ENCODE peak calls at places on chromosomes 1 and 21, in five cellular contexts. K is MM.1S, M is GM06990, S is left lung, R is fibroblast of mammary gland. X is an unnamed sample.

GRCh38 chr1:42784946-42785693 is at the start of gene TMEM269:
- DNase-seq in S (peak), M (no peak), K (no peak), R (no peak), X (no peak)

GRCh38 chr1:12547586-12548225 is 70.3 kb downstream of the DHRS3 start:
- DNase-seq in S (peak), R (no peak), K (no peak), M (no peak), X (no peak)

GRCh38 chr1:151839457-151840409 is at the start of gene C2CD4D:
- DNase-seq in S (peak), M (peak), K (peak), R (no peak), X (no peak)

GRCh38 chr1:212432706-212433576 is at the start of gene NENF:
- DNase-seq in M (peak), R (peak), K (peak), S (peak), X (no peak)

GRCh38 chr1:14113841-14114567 is 414.0 kb downstream of the PRDM2 start:
- DNase-seq in M (no peak), K (peak), S (no peak), R (peak), X (no peak)

GRCh38 chr1:11796036-11796828 is 9.5 kb downstream of the MTHFR start:
- DNase-seq in K (no peak), R (peak), S (no peak), M (no peak), X (no peak)

GRCh38 chr1:178940022-178940765 is 69.3 kb upstream of the ANGPTL1 start:
- DNase-seq in M (no peak), R (peak), S (no peak), K (no peak), X (no peak)

GRCh38 chr1:31835415-31835814 is 19.6 kb upstream of the SPOCD1 start:
- DNase-seq in R (no peak), S (no peak), K (no peak), M (no peak), X (no peak)

DNA sequence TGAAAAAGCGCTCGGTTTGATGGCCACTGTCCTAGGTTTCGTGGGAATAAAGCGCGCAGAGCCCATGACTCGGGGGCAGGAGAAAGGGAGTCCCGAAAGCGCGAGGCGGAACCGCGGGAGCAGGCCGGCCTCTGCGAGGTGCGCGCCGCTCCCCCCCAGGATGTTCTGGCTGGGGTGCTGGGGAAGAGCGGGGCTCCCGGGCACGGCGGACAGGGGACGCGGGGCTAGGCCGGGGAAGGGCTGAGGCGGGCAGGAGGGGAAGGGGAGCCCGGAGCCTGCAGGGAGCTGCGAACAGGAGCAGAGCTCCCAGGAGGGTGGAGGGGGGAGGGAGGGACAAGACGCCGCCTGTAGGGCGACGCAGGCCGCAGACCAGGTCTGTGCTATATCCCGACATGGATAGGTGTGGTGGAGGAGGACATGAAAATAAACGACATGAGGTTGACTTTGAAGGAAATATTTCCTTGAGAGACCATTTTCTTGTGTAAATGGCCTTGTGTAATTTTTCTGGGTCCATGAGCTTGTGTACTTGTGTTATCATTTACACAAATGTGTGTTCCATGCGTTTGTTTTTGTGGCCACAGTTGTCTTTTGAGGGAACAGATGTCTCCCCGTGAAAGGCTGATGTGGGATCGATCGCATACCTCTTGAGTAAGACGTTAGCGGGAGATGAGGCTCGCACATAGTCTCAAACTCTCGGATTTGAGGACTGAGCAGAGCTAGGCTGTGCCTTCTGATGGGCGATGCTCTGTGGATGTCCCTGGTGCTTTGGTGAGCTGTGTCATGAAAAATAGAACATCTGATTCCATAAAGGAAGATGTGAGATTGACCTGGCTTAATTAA is 1.3 kb downstream of the PCNT start:
- DNase-seq in M (peak), R (peak), S (peak), K (peak), X (no peak)
- TF ChIP-seq CTCF in M (peak), R (peak), S (no peak), K (peak), X (peak)

DNA sequence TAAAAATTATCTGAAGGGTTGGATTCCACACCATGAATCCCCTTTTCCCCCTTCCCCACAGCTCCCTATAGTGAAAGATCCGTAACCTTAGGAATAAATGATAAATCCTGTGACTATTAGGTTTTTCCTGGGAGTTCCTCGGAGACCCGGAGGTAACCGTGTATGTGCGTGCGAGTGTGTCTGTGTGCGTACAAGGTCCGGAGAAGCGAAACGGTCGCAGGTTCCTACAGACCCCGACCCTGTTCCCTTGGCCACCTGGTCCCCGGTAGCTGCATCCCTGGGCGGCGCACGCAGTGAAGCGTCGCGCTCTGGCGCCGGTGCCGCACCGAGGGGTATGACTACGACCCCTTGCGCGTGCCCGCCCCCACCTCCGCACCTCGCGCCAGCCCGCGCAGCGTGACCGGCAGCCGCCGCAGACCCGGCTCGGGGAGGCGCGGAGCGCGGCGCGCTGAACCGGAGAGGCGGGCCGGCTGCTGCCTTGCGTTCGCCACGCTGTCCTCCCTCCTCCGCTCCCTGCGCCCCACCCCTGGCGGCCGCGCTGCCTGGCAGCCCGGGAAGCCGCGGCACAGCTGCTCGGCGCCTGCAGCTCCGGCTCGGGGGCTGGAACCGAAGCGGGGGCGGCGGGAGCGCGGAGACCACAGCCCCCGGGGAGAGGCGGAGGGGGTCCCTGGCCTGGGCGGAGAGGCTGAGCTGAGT is at the start of gene AK5:
- DNase-seq in K (no peak), R (peak), S (peak), M (peak), X (no peak)
- TF ChIP-seq CTCF in K (no peak), R (no peak), S (no peak), M (no peak), X (no peak)

DNA sequence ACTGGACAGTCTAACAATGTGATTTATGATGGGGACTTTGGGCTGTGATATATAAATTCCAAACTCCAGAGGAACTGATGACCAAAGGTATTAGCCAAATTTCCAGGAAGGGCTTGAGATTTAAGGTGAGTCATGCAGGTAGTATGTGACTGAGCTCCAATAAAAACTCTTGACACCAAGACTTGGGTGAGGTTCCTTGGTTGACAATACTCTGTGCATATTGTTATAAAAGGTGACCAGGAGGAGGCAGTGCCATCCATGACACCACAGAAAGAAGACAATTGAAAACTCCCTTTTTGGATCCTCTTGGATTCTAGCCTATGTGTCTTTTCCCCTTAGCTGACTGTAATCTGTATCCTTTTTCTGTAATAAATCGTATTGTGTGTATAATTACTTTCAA is 392.6 kb upstream of the LRRC7 start:
- DNase-seq in M (no peak), K (no peak), R (no peak), S (no peak), X (no peak)
- TF ChIP-seq CTCF in M (no peak), K (no peak), R (no peak), S (no peak), X (no peak)

DNA sequence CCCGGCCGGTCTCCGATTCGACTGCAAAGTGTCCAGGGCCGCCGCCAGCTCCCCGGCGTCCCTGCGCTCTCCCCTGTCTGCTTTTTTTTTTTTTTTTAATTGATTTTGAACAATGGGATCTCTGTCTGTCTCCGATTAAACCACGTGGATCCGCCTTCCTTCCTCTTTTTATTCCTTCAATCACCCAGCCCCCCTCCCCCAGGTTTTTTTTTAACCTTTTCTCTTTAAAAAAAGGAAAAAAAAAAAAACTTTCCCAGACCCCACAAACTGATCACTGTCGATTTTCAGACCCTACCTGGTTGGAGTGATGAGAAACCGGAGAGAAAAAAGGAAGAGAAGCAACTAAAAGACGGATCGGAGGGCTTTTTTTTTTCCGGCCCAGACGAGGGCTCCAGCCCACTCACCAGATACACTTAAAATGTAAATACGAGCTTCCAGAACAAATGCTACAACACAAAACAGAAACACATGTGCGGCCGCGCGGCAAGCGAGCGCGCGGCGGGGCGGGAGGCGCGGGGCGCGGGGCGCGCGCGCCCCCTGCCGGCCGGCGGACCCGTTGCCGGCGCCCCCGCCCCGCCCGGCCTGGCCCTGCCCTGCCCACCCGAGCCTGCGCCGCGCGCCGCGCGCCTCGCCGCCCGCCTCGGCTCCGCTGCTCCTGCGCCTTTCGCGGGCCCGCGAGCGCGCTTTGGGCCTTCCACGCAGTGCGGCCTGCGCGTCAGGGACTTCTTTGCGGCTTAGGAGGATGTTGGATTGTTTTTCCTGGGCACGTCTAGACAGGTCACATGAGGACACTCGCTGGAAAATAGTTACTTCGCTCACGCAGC is at the start of gene RCC2:
- DNase-seq in K (peak), S (peak), R (peak), M (peak), X (no peak)
- TF ChIP-seq CTCF in K (no peak), S (peak), R (no peak), M (no peak), X (no peak)

GRCh38 chr1:170791941-170792340 is 128.0 kb downstream of the PRRX1 start:
- DNase-seq in R (peak), S (no peak), M (no peak), K (no peak), X (no peak)

GRCh38 chr1:170790651-170791071 is 126.7 kb downstream of the PRRX1 start:
- DNase-seq in K (no peak), M (no peak), R (peak), S (no peak), X (no peak)

GRCh38 chr1:170789063-170789462 is 125.1 kb downstream of the PRRX1 start:
- DNase-seq in K (no peak), M (no peak), S (no peak), R (no peak), X (no peak)

DNA sequence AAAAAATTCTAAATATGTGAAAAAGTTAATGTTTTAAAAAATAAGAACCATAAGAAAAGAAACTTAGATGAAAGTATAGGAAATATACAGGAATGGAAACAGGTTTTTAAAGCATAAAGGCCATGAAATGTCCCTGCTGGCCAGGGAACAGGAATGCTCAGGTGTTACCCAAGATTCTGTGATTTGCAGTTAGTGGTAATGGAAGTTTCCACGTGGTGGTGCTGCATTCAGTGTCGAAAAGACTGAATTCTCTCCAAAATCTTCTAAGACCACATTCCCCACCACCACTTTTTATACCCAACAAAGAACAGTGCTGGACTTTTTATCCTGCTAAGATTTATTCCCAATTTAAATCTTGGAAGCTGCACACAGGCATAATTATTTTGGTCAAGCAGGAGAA is 126.2 kb downstream of the PRRX1 start:
- DNase-seq in M (no peak), S (no peak), R (no peak), K (no peak), X (no peak)
- TF ChIP-seq CTCF in M (no peak), S (no peak), R (peak), K (no peak), X (no peak)

GRCh38 chr1:162699366-162699765 is 67.1 kb downstream of the DDR2 start:
- DNase-seq in S (no peak), K (no peak), M (no peak), R (no peak), X (no peak)
- TF ChIP-seq CTCF in S (no peak), K (no peak), M (no peak), R (no peak), X (no peak)